ENCODE peak calls at places on chromosomes 5 and 9, in eight cellular contexts. One of them, this sample, is unnamed.

GRCh38 chr5:997001-997474 is 11.6 kb upstream of the NKD2 start:
- DNase-seq in NCI-H1048: no peak
- DNase-seq in stimulated activated CD4-positive, alpha-beta T cell treated with anti-CD3 and anti-CD28 coated beads, Interleukin-1b, Interleukin-23, amount 100 ng/mL, for 24 hours: no peak
- DNase-seq in activated naive CD8-positive, alpha-beta T cell treated with anti-CD3 and anti-CD28 coated beads, Interleukin-2, amount 50 U/mL, for 16 hours: no peak
- DNase-seq in GF-D8: no peak
- DNase-seq in fibroblast of the aortic adventitia: peak
- DNase-seq in tibial artery: peak
- DNase-seq in germinal center: no peak
- DNase-seq in this sample: peak

GRCh38 chr5:2272039-2272438 is 389.3 kb upstream of the IRX4 start:
- DNase-seq in NCI-H1048: no peak
- DNase-seq in stimulated activated CD4-positive, alpha-beta T cell treated with anti-CD3 and anti-CD28 coated beads, Interleukin-1b, Interleukin-23, amount 100 ng/mL, for 24 hours: no peak
- DNase-seq in activated naive CD8-positive, alpha-beta T cell treated with anti-CD3 and anti-CD28 coated beads, Interleukin-2, amount 50 U/mL, for 16 hours: no peak
- DNase-seq in GF-D8: no peak
- DNase-seq in fibroblast of the aortic adventitia: no peak
- DNase-seq in tibial artery: peak
- DNase-seq in germinal center: no peak
- DNase-seq in this sample: no peak

GRCh38 chr9:128061305-128061704 is 5.8 kb downstream of the NAIF1 start:
- DNase-seq in NCI-H1048: no peak
- DNase-seq in stimulated activated CD4-positive, alpha-beta T cell treated with anti-CD3 and anti-CD28 coated beads, Interleukin-1b, Interleukin-23, amount 100 ng/mL, for 24 hours: no peak
- DNase-seq in activated naive CD8-positive, alpha-beta T cell treated with anti-CD3 and anti-CD28 coated beads, Interleukin-2, amount 50 U/mL, for 16 hours: no peak
- DNase-seq in GF-D8: no peak
- DNase-seq in fibroblast of the aortic adventitia: no peak
- DNase-seq in tibial artery: no peak
- DNase-seq in germinal center: no peak
- DNase-seq in this sample: no peak

GRCh38 chr9:93071464-93071863 is 13.0 kb downstream of the SUSD3 start:
- DNase-seq in NCI-H1048: no peak
- DNase-seq in stimulated activated CD4-positive, alpha-beta T cell treated with anti-CD3 and anti-CD28 coated beads, Interleukin-1b, Interleukin-23, amount 100 ng/mL, for 24 hours: no peak
- DNase-seq in activated naive CD8-positive, alpha-beta T cell treated with anti-CD3 and anti-CD28 coated beads, Interleukin-2, amount 50 U/mL, for 16 hours: no peak
- DNase-seq in GF-D8: no peak
- DNase-seq in fibroblast of the aortic adventitia: peak
- DNase-seq in tibial artery: no peak
- DNase-seq in germinal center: peak
- DNase-seq in this sample: peak

GRCh38 chr9:77498891-77499290 is 149.2 kb downstream of the GNA14 start:
- DNase-seq in NCI-H1048: no peak
- DNase-seq in stimulated activated CD4-positive, alpha-beta T cell treated with anti-CD3 and anti-CD28 coated beads, Interleukin-1b, Interleukin-23, amount 100 ng/mL, for 24 hours: no peak
- DNase-seq in activated naive CD8-positive, alpha-beta T cell treated with anti-CD3 and anti-CD28 coated beads, Interleukin-2, amount 50 U/mL, for 16 hours: no peak
- DNase-seq in GF-D8: no peak
- DNase-seq in fibroblast of the aortic adventitia: peak
- DNase-seq in tibial artery: no peak
- DNase-seq in germinal center: no peak
- DNase-seq in this sample: no peak

GRCh38 chr9:120710110-120710981 is 3.9 kb downstream of the MEGF9 start:
- DNase-seq in NCI-H1048: no peak
- DNase-seq in stimulated activated CD4-positive, alpha-beta T cell treated with anti-CD3 and anti-CD28 coated beads, Interleukin-1b, Interleukin-23, amount 100 ng/mL, for 24 hours: no peak
- DNase-seq in activated naive CD8-positive, alpha-beta T cell treated with anti-CD3 and anti-CD28 coated beads, Interleukin-2, amount 50 U/mL, for 16 hours: no peak
- DNase-seq in GF-D8: no peak
- DNase-seq in fibroblast of the aortic adventitia: peak
- DNase-seq in tibial artery: no peak
- DNase-seq in germinal center: peak
- DNase-seq in this sample: peak

GRCh38 chr9:695252-695651 is 146.2 kb upstream of the DMRT1 start:
- DNase-seq in NCI-H1048: no peak
- DNase-seq in stimulated activated CD4-positive, alpha-beta T cell treated with anti-CD3 and anti-CD28 coated beads, Interleukin-1b, Interleukin-23, amount 100 ng/mL, for 24 hours: no peak
- DNase-seq in activated naive CD8-positive, alpha-beta T cell treated with anti-CD3 and anti-CD28 coated beads, Interleukin-2, amount 50 U/mL, for 16 hours: no peak
- DNase-seq in GF-D8: no peak
- DNase-seq in fibroblast of the aortic adventitia: no peak
- DNase-seq in tibial artery: no peak
- DNase-seq in germinal center: no peak
- DNase-seq in this sample: no peak

GRCh38 chr9:135505406-135506187 is 5.1 kb downstream of the MRPS2 start:
- DNase-seq in NCI-H1048: no peak
- DNase-seq in stimulated activated CD4-positive, alpha-beta T cell treated with anti-CD3 and anti-CD28 coated beads, Interleukin-1b, Interleukin-23, amount 100 ng/mL, for 24 hours: no peak
- DNase-seq in activated naive CD8-positive, alpha-beta T cell treated with anti-CD3 and anti-CD28 coated beads, Interleukin-2, amount 50 U/mL, for 16 hours: no peak
- DNase-seq in GF-D8: no peak
- DNase-seq in fibroblast of the aortic adventitia: no peak
- DNase-seq in tibial artery: peak
- DNase-seq in germinal center: no peak
- DNase-seq in this sample: no peak

GRCh38 chr9:116641292-116642059 is 45.6 kb upstream of the TRIM32 start:
- DNase-seq in NCI-H1048: no peak
- DNase-seq in stimulated activated CD4-positive, alpha-beta T cell treated with anti-CD3 and anti-CD28 coated beads, Interleukin-1b, Interleukin-23, amount 100 ng/mL, for 24 hours: no peak
- DNase-seq in activated naive CD8-positive, alpha-beta T cell treated with anti-CD3 and anti-CD28 coated beads, Interleukin-2, amount 50 U/mL, for 16 hours: no peak
- DNase-seq in GF-D8: no peak
- DNase-seq in fibroblast of the aortic adventitia: peak
- DNase-seq in tibial artery: no peak
- DNase-seq in germinal center: no peak
- DNase-seq in this sample: no peak

GRCh38 chr9:89022071-89022721 is 30.9 kb downstream of the S1PR3 start:
- DNase-seq in NCI-H1048: no peak
- DNase-seq in stimulated activated CD4-positive, alpha-beta T cell treated with anti-CD3 and anti-CD28 coated beads, Interleukin-1b, Interleukin-23, amount 100 ng/mL, for 24 hours: no peak
- DNase-seq in activated naive CD8-positive, alpha-beta T cell treated with anti-CD3 and anti-CD28 coated beads, Interleukin-2, amount 50 U/mL, for 16 hours: no peak
- DNase-seq in GF-D8: no peak
- DNase-seq in fibroblast of the aortic adventitia: peak
- DNase-seq in tibial artery: peak
- DNase-seq in germinal center: no peak
- DNase-seq in this sample: no peak

GRCh38 chr5:6873359-6873758 is 160.1 kb downstream of the TENT4A start:
- DNase-seq in NCI-H1048: no peak
- DNase-seq in stimulated activated CD4-positive, alpha-beta T cell treated with anti-CD3 and anti-CD28 coated beads, Interleukin-1b, Interleukin-23, amount 100 ng/mL, for 24 hours: no peak
- DNase-seq in activated naive CD8-positive, alpha-beta T cell treated with anti-CD3 and anti-CD28 coated beads, Interleukin-2, amount 50 U/mL, for 16 hours: no peak
- DNase-seq in GF-D8: no peak
- DNase-seq in fibroblast of the aortic adventitia: no peak
- DNase-seq in tibial artery: no peak
- DNase-seq in germinal center: no peak
- DNase-seq in this sample: no peak

GRCh38 chr9:114930063-114930812 is at the start of gene TNFSF8:
- DNase-seq in NCI-H1048: no peak
- DNase-seq in stimulated activated CD4-positive, alpha-beta T cell treated with anti-CD3 and anti-CD28 coated beads, Interleukin-1b, Interleukin-23, amount 100 ng/mL, for 24 hours: peak
- DNase-seq in activated naive CD8-positive, alpha-beta T cell treated with anti-CD3 and anti-CD28 coated beads, Interleukin-2, amount 50 U/mL, for 16 hours: peak
- DNase-seq in GF-D8: no peak
- DNase-seq in fibroblast of the aortic adventitia: no peak
- DNase-seq in tibial artery: no peak
- DNase-seq in germinal center: peak
- DNase-seq in this sample: no peak

GRCh38 chr9:5621327-5621726 is 7.6 kb upstream of the RIC1 start:
- DNase-seq in NCI-H1048: no peak
- DNase-seq in stimulated activated CD4-positive, alpha-beta T cell treated with anti-CD3 and anti-CD28 coated beads, Interleukin-1b, Interleukin-23, amount 100 ng/mL, for 24 hours: no peak
- DNase-seq in activated naive CD8-positive, alpha-beta T cell treated with anti-CD3 and anti-CD28 coated beads, Interleukin-2, amount 50 U/mL, for 16 hours: no peak
- DNase-seq in GF-D8: no peak
- DNase-seq in fibroblast of the aortic adventitia: peak
- DNase-seq in tibial artery: no peak
- DNase-seq in germinal center: no peak
- DNase-seq in this sample: no peak

GRCh38 chr5:6678385-6678784 is 34.8 kb upstream of the TENT4A start:
- DNase-seq in NCI-H1048: no peak
- DNase-seq in stimulated activated CD4-positive, alpha-beta T cell treated with anti-CD3 and anti-CD28 coated beads, Interleukin-1b, Interleukin-23, amount 100 ng/mL, for 24 hours: no peak
- DNase-seq in activated naive CD8-positive, alpha-beta T cell treated with anti-CD3 and anti-CD28 coated beads, Interleukin-2, amount 50 U/mL, for 16 hours: no peak
- DNase-seq in GF-D8: no peak
- DNase-seq in fibroblast of the aortic adventitia: no peak
- DNase-seq in tibial artery: no peak
- DNase-seq in germinal center: no peak
- DNase-seq in this sample: no peak

GRCh38 chr9:136614372-136614922 is 48.3 kb upstream of the EGFL7 start:
- DNase-seq in NCI-H1048: no peak
- DNase-seq in stimulated activated CD4-positive, alpha-beta T cell treated with anti-CD3 and anti-CD28 coated beads, Interleukin-1b, Interleukin-23, amount 100 ng/mL, for 24 hours: no peak
- DNase-seq in activated naive CD8-positive, alpha-beta T cell treated with anti-CD3 and anti-CD28 coated beads, Interleukin-2, amount 50 U/mL, for 16 hours: no peak
- DNase-seq in GF-D8: no peak
- DNase-seq in fibroblast of the aortic adventitia: peak
- DNase-seq in tibial artery: no peak
- DNase-seq in germinal center: no peak
- DNase-seq in this sample: peak

GRCh38 chr9:123421211-123421585 is 65.2 kb downstream of the CRB2 start:
- DNase-seq in NCI-H1048: no peak
- DNase-seq in stimulated activated CD4-positive, alpha-beta T cell treated with anti-CD3 and anti-CD28 coated beads, Interleukin-1b, Interleukin-23, amount 100 ng/mL, for 24 hours: no peak
- DNase-seq in activated naive CD8-positive, alpha-beta T cell treated with anti-CD3 and anti-CD28 coated beads, Interleukin-2, amount 50 U/mL, for 16 hours: no peak
- DNase-seq in GF-D8: no peak
- DNase-seq in fibroblast of the aortic adventitia: no peak
- DNase-seq in tibial artery: peak
- DNase-seq in germinal center: no peak
- DNase-seq in this sample: no peak

GRCh38 chr9:114721491-114722362 is 39.7 kb upstream of the TEX48 start:
- DNase-seq in NCI-H1048: no peak
- DNase-seq in stimulated activated CD4-positive, alpha-beta T cell treated with anti-CD3 and anti-CD28 coated beads, Interleukin-1b, Interleukin-23, amount 100 ng/mL, for 24 hours: no peak
- DNase-seq in activated naive CD8-positive, alpha-beta T cell treated with anti-CD3 and anti-CD28 coated beads, Interleukin-2, amount 50 U/mL, for 16 hours: no peak
- DNase-seq in GF-D8: no peak
- DNase-seq in fibroblast of the aortic adventitia: peak
- DNase-seq in tibial artery: no peak
- DNase-seq in germinal center: no peak
- DNase-seq in this sample: no peak

GRCh38 chr5:75568202-75568601 is 43.1 kb upstream of the ANKDD1B start:
- DNase-seq in NCI-H1048: no peak
- DNase-seq in stimulated activated CD4-positive, alpha-beta T cell treated with anti-CD3 and anti-CD28 coated beads, Interleukin-1b, Interleukin-23, amount 100 ng/mL, for 24 hours: no peak
- DNase-seq in activated naive CD8-positive, alpha-beta T cell treated with anti-CD3 and anti-CD28 coated beads, Interleukin-2, amount 50 U/mL, for 16 hours: no peak
- DNase-seq in GF-D8: no peak
- DNase-seq in fibroblast of the aortic adventitia: no peak
- DNase-seq in tibial artery: no peak
- DNase-seq in germinal center: no peak
- DNase-seq in this sample: no peak

GRCh38 chr5:854217-854616 is 3.4 kb upstream of the ZDHHC11 start:
- DNase-seq in NCI-H1048: no peak
- DNase-seq in stimulated activated CD4-positive, alpha-beta T cell treated with anti-CD3 and anti-CD28 coated beads, Interleukin-1b, Interleukin-23, amount 100 ng/mL, for 24 hours: no peak
- DNase-seq in activated naive CD8-positive, alpha-beta T cell treated with anti-CD3 and anti-CD28 coated beads, Interleukin-2, amount 50 U/mL, for 16 hours: no peak
- DNase-seq in GF-D8: no peak
- DNase-seq in fibroblast of the aortic adventitia: no peak
- DNase-seq in tibial artery: peak
- DNase-seq in germinal center: no peak
- DNase-seq in this sample: no peak

GRCh38 chr9:124602204-124602603 is 95.0 kb upstream of the NR5A1 start:
- DNase-seq in NCI-H1048: no peak
- DNase-seq in stimulated activated CD4-positive, alpha-beta T cell treated with anti-CD3 and anti-CD28 coated beads, Interleukin-1b, Interleukin-23, amount 100 ng/mL, for 24 hours: no peak
- DNase-seq in activated naive CD8-positive, alpha-beta T cell treated with anti-CD3 and anti-CD28 coated beads, Interleukin-2, amount 50 U/mL, for 16 hours: no peak
- DNase-seq in GF-D8: no peak
- DNase-seq in fibroblast of the aortic adventitia: no peak
- DNase-seq in tibial artery: no peak
- DNase-seq in germinal center: no peak
- DNase-seq in this sample: no peak

GRCh38 chr9:123825337-123825736 is 104.6 kb downstream of the DENND1A start:
- DNase-seq in NCI-H1048: no peak
- DNase-seq in stimulated activated CD4-positive, alpha-beta T cell treated with anti-CD3 and anti-CD28 coated beads, Interleukin-1b, Interleukin-23, amount 100 ng/mL, for 24 hours: no peak
- DNase-seq in activated naive CD8-positive, alpha-beta T cell treated with anti-CD3 and anti-CD28 coated beads, Interleukin-2, amount 50 U/mL, for 16 hours: no peak
- DNase-seq in GF-D8: no peak
- DNase-seq in fibroblast of the aortic adventitia: no peak
- DNase-seq in tibial artery: no peak
- DNase-seq in germinal center: no peak
- DNase-seq in this sample: no peak

GRCh38 chr5:1262381-1262780 is 32.5 kb downstream of the TERT start:
- DNase-seq in NCI-H1048: no peak
- DNase-seq in stimulated activated CD4-positive, alpha-beta T cell treated with anti-CD3 and anti-CD28 coated beads, Interleukin-1b, Interleukin-23, amount 100 ng/mL, for 24 hours: no peak
- DNase-seq in activated naive CD8-positive, alpha-beta T cell treated with anti-CD3 and anti-CD28 coated beads, Interleukin-2, amount 50 U/mL, for 16 hours: no peak
- DNase-seq in GF-D8: no peak
- DNase-seq in fibroblast of the aortic adventitia: peak
- DNase-seq in tibial artery: no peak
- DNase-seq in germinal center: no peak
- DNase-seq in this sample: no peak

GRCh38 chr5:126358525-126358924 is 64.7 kb upstream of the GRAMD2B start:
- DNase-seq in NCI-H1048: no peak
- DNase-seq in stimulated activated CD4-positive, alpha-beta T cell treated with anti-CD3 and anti-CD28 coated beads, Interleukin-1b, Interleukin-23, amount 100 ng/mL, for 24 hours: no peak
- DNase-seq in activated naive CD8-positive, alpha-beta T cell treated with anti-CD3 and anti-CD28 coated beads, Interleukin-2, amount 50 U/mL, for 16 hours: no peak
- DNase-seq in GF-D8: no peak
- DNase-seq in fibroblast of the aortic adventitia: no peak
- DNase-seq in tibial artery: no peak
- DNase-seq in germinal center: no peak
- DNase-seq in this sample: no peak

GRCh38 chr5:93158841-93159240 is 422.2 kb downstream of the NR2F1-AS1 start:
- DNase-seq in NCI-H1048: no peak
- DNase-seq in stimulated activated CD4-positive, alpha-beta T cell treated with anti-CD3 and anti-CD28 coated beads, Interleukin-1b, Interleukin-23, amount 100 ng/mL, for 24 hours: no peak
- DNase-seq in activated naive CD8-positive, alpha-beta T cell treated with anti-CD3 and anti-CD28 coated beads, Interleukin-2, amount 50 U/mL, for 16 hours: no peak
- DNase-seq in GF-D8: no peak
- DNase-seq in fibroblast of the aortic adventitia: no peak
- DNase-seq in tibial artery: peak
- DNase-seq in germinal center: no peak
- DNase-seq in this sample: no peak

GRCh38 chr5:56802235-56802634 is 13.1 kb upstream of the MAP3K1 start:
- DNase-seq in NCI-H1048: no peak
- DNase-seq in stimulated activated CD4-positive, alpha-beta T cell treated with anti-CD3 and anti-CD28 coated beads, Interleukin-1b, Interleukin-23, amount 100 ng/mL, for 24 hours: no peak
- DNase-seq in activated naive CD8-positive, alpha-beta T cell treated with anti-CD3 and anti-CD28 coated beads, Interleukin-2, amount 50 U/mL, for 16 hours: no peak
- DNase-seq in GF-D8: no peak
- DNase-seq in fibroblast of the aortic adventitia: no peak
- DNase-seq in tibial artery: no peak
- DNase-seq in germinal center: no peak
- DNase-seq in this sample: no peak

GRCh38 chr5:160452721-160453263 is 31.1 kb downstream of the PTTG1 start:
- DNase-seq in NCI-H1048: no peak
- DNase-seq in stimulated activated CD4-positive, alpha-beta T cell treated with anti-CD3 and anti-CD28 coated beads, Interleukin-1b, Interleukin-23, amount 100 ng/mL, for 24 hours: no peak
- DNase-seq in activated naive CD8-positive, alpha-beta T cell treated with anti-CD3 and anti-CD28 coated beads, Interleukin-2, amount 50 U/mL, for 16 hours: no peak
- DNase-seq in GF-D8: no peak
- DNase-seq in fibroblast of the aortic adventitia: no peak
- DNase-seq in tibial artery: no peak
- DNase-seq in germinal center: no peak
- DNase-seq in this sample: no peak

GRCh38 chr5:177256296-177256695 is 47.2 kb downstream of the RAB24 start:
- DNase-seq in NCI-H1048: no peak
- DNase-seq in stimulated activated CD4-positive, alpha-beta T cell treated with anti-CD3 and anti-CD28 coated beads, Interleukin-1b, Interleukin-23, amount 100 ng/mL, for 24 hours: no peak
- DNase-seq in activated naive CD8-positive, alpha-beta T cell treated with anti-CD3 and anti-CD28 coated beads, Interleukin-2, amount 50 U/mL, for 16 hours: no peak
- DNase-seq in GF-D8: no peak
- DNase-seq in fibroblast of the aortic adventitia: peak
- DNase-seq in tibial artery: no peak
- DNase-seq in germinal center: no peak
- DNase-seq in this sample: no peak

GRCh38 chr5:179421156-179421895 is 76.1 kb upstream of the ADAMTS2 start:
- DNase-seq in NCI-H1048: no peak
- DNase-seq in stimulated activated CD4-positive, alpha-beta T cell treated with anti-CD3 and anti-CD28 coated beads, Interleukin-1b, Interleukin-23, amount 100 ng/mL, for 24 hours: no peak
- DNase-seq in activated naive CD8-positive, alpha-beta T cell treated with anti-CD3 and anti-CD28 coated beads, Interleukin-2, amount 50 U/mL, for 16 hours: no peak
- DNase-seq in GF-D8: no peak
- DNase-seq in fibroblast of the aortic adventitia: no peak
- DNase-seq in tibial artery: peak
- DNase-seq in germinal center: no peak
- DNase-seq in this sample: no peak

GRCh38 chr5:140182803-140183367 is 7.9 kb downstream of the CYSTM1 start:
- DNase-seq in NCI-H1048: no peak
- DNase-seq in stimulated activated CD4-positive, alpha-beta T cell treated with anti-CD3 and anti-CD28 coated beads, Interleukin-1b, Interleukin-23, amount 100 ng/mL, for 24 hours: no peak
- DNase-seq in activated naive CD8-positive, alpha-beta T cell treated with anti-CD3 and anti-CD28 coated beads, Interleukin-2, amount 50 U/mL, for 16 hours: no peak
- DNase-seq in GF-D8: no peak
- DNase-seq in fibroblast of the aortic adventitia: peak
- DNase-seq in tibial artery: no peak
- DNase-seq in germinal center: no peak
- DNase-seq in this sample: peak

GRCh38 chr9:138053996-138054752 is 176.6 kb downstream of the CACNA1B start:
- DNase-seq in NCI-H1048: no peak
- DNase-seq in stimulated activated CD4-positive, alpha-beta T cell treated with anti-CD3 and anti-CD28 coated beads, Interleukin-1b, Interleukin-23, amount 100 ng/mL, for 24 hours: no peak
- DNase-seq in activated naive CD8-positive, alpha-beta T cell treated with anti-CD3 and anti-CD28 coated beads, Interleukin-2, amount 50 U/mL, for 16 hours: no peak
- DNase-seq in GF-D8: peak
- DNase-seq in fibroblast of the aortic adventitia: no peak
- DNase-seq in tibial artery: peak
- DNase-seq in germinal center: no peak
- DNase-seq in this sample: no peak

GRCh38 chr5:25540628-25541027 is 895.9 kb upstream of the CDH10 start:
- DNase-seq in NCI-H1048: no peak
- DNase-seq in stimulated activated CD4-positive, alpha-beta T cell treated with anti-CD3 and anti-CD28 coated beads, Interleukin-1b, Interleukin-23, amount 100 ng/mL, for 24 hours: no peak
- DNase-seq in activated naive CD8-positive, alpha-beta T cell treated with anti-CD3 and anti-CD28 coated beads, Interleukin-2, amount 50 U/mL, for 16 hours: no peak
- DNase-seq in GF-D8: no peak
- DNase-seq in fibroblast of the aortic adventitia: no peak
- DNase-seq in tibial artery: no peak
- DNase-seq in germinal center: no peak
- DNase-seq in this sample: no peak

GRCh38 chr5:155898284-155898683 is 428.7 kb upstream of the SGCD start:
- DNase-seq in NCI-H1048: no peak
- DNase-seq in stimulated activated CD4-positive, alpha-beta T cell treated with anti-CD3 and anti-CD28 coated beads, Interleukin-1b, Interleukin-23, amount 100 ng/mL, for 24 hours: no peak
- DNase-seq in activated naive CD8-positive, alpha-beta T cell treated with anti-CD3 and anti-CD28 coated beads, Interleukin-2, amount 50 U/mL, for 16 hours: no peak
- DNase-seq in GF-D8: no peak
- DNase-seq in fibroblast of the aortic adventitia: no peak
- DNase-seq in tibial artery: no peak
- DNase-seq in germinal center: no peak
- DNase-seq in this sample: no peak

GRCh38 chr9:76371901-76372300 is 22.3 kb downstream of the RFK start:
- DNase-seq in NCI-H1048: no peak
- DNase-seq in stimulated activated CD4-positive, alpha-beta T cell treated with anti-CD3 and anti-CD28 coated beads, Interleukin-1b, Interleukin-23, amount 100 ng/mL, for 24 hours: no peak
- DNase-seq in activated naive CD8-positive, alpha-beta T cell treated with anti-CD3 and anti-CD28 coated beads, Interleukin-2, amount 50 U/mL, for 16 hours: no peak
- DNase-seq in GF-D8: no peak
- DNase-seq in fibroblast of the aortic adventitia: peak
- DNase-seq in tibial artery: no peak
- DNase-seq in germinal center: no peak
- DNase-seq in this sample: no peak

GRCh38 chr5:66960373-66961137 is 236.0 kb downstream of the CD180 start:
- DNase-seq in NCI-H1048: no peak
- DNase-seq in stimulated activated CD4-positive, alpha-beta T cell treated with anti-CD3 and anti-CD28 coated beads, Interleukin-1b, Interleukin-23, amount 100 ng/mL, for 24 hours: no peak
- DNase-seq in activated naive CD8-positive, alpha-beta T cell treated with anti-CD3 and anti-CD28 coated beads, Interleukin-2, amount 50 U/mL, for 16 hours: no peak
- DNase-seq in GF-D8: no peak
- DNase-seq in fibroblast of the aortic adventitia: peak
- DNase-seq in tibial artery: no peak
- DNase-seq in germinal center: no peak
- DNase-seq in this sample: no peak

This sample was measured in K562.